ENCODE peak calls at places on chromosome 6, in eight cellular contexts. One of them, this sample, is unnamed.

GRCh38 chr6:140321891-140322290 is 947.4 kb upstream of the CITED2 start:
- DNase-seq in kidney tubule cell: no peak
- DNase-seq in tibial nerve: no peak
- DNase-seq in upper lobe of right lung: no peak
- DNase-seq in hippocampal formation: no peak
- DNase-seq in DMS53: no peak
- DNase-seq in stomach: no peak
- DNase-seq in neural progenitor cell: no peak
- DNase-seq in this sample: no peak

GRCh38 chr6:73157870-73158269 is 67.4 kb downstream of the KHDC1L start:
- DNase-seq in kidney tubule cell: no peak
- DNase-seq in tibial nerve: no peak
- DNase-seq in upper lobe of right lung: no peak
- DNase-seq in hippocampal formation: no peak
- DNase-seq in DMS53: no peak
- DNase-seq in stomach: no peak
- DNase-seq in neural progenitor cell: no peak
- DNase-seq in this sample: no peak

GRCh38 chr6:131635384-131636340 is 1.4 kb upstream of the ENPP3 start:
- DNase-seq in kidney tubule cell: peak
- DNase-seq in tibial nerve: no peak
- DNase-seq in upper lobe of right lung: no peak
- DNase-seq in hippocampal formation: no peak
- DNase-seq in DMS53: peak
- DNase-seq in stomach: no peak
- DNase-seq in neural progenitor cell: no peak
- DNase-seq in this sample: no peak

GRCh38 chr6:135458051-135458450 is 39.5 kb downstream of the AHI1 start:
- DNase-seq in kidney tubule cell: no peak
- DNase-seq in tibial nerve: peak
- DNase-seq in upper lobe of right lung: no peak
- DNase-seq in hippocampal formation: no peak
- DNase-seq in DMS53: no peak
- DNase-seq in stomach: no peak
- DNase-seq in neural progenitor cell: no peak
- DNase-seq in this sample: no peak

GRCh38 chr6:33630014-33630413 is 8.9 kb downstream of the ITPR3 start:
- DNase-seq in kidney tubule cell: no peak
- DNase-seq in tibial nerve: no peak
- DNase-seq in upper lobe of right lung: no peak
- DNase-seq in hippocampal formation: no peak
- DNase-seq in DMS53: no peak
- DNase-seq in stomach: peak
- DNase-seq in neural progenitor cell: no peak
- DNase-seq in this sample: no peak

GRCh38 chr6:73768630-73769029 is 72.6 kb downstream of the CD109 start:
- DNase-seq in kidney tubule cell: no peak
- DNase-seq in tibial nerve: no peak
- DNase-seq in upper lobe of right lung: no peak
- DNase-seq in hippocampal formation: no peak
- DNase-seq in DMS53: no peak
- DNase-seq in stomach: no peak
- DNase-seq in neural progenitor cell: peak
- DNase-seq in this sample: no peak

GRCh38 chr6:33976425-33977360 is 169.2 kb downstream of the GRM4 start:
- DNase-seq in kidney tubule cell: no peak
- DNase-seq in tibial nerve: no peak
- DNase-seq in upper lobe of right lung: no peak
- DNase-seq in hippocampal formation: no peak
- DNase-seq in DMS53: no peak
- DNase-seq in stomach: peak
- DNase-seq in neural progenitor cell: no peak
- DNase-seq in this sample: peak

GRCh38 chr6:34295721-34296120 is 46.9 kb upstream of the SMIM29 start:
- DNase-seq in kidney tubule cell: peak
- DNase-seq in tibial nerve: no peak
- DNase-seq in upper lobe of right lung: no peak
- DNase-seq in hippocampal formation: no peak
- DNase-seq in DMS53: no peak
- DNase-seq in stomach: no peak
- DNase-seq in neural progenitor cell: no peak
- DNase-seq in this sample: no peak

GRCh38 chr6:44126320-44127149 is 717 bp downstream of the MRPL14 start:
- DNase-seq in kidney tubule cell: peak
- DNase-seq in tibial nerve: peak
- DNase-seq in upper lobe of right lung: peak
- DNase-seq in hippocampal formation: no peak
- DNase-seq in DMS53: peak
- DNase-seq in stomach: peak
- DNase-seq in neural progenitor cell: peak
- DNase-seq in this sample: no peak

GRCh38 chr6:34806738-34807453 is 15.0 kb downstream of the BLTP3A start:
- DNase-seq in kidney tubule cell: peak
- DNase-seq in tibial nerve: no peak
- DNase-seq in upper lobe of right lung: no peak
- DNase-seq in hippocampal formation: no peak
- DNase-seq in DMS53: no peak
- DNase-seq in stomach: no peak
- DNase-seq in neural progenitor cell: no peak
- DNase-seq in this sample: no peak

GRCh38 chr6:129184808-129185366 is 301.9 kb downstream of the LAMA2 start:
- DNase-seq in kidney tubule cell: peak
- DNase-seq in tibial nerve: no peak
- DNase-seq in upper lobe of right lung: no peak
- DNase-seq in hippocampal formation: no peak
- DNase-seq in DMS53: no peak
- DNase-seq in stomach: no peak
- DNase-seq in neural progenitor cell: no peak
- DNase-seq in this sample: no peak

GRCh38 chr6:18579869-18580268 is 192.7 kb downstream of the RNF144B start:
- DNase-seq in kidney tubule cell: no peak
- DNase-seq in tibial nerve: no peak
- DNase-seq in upper lobe of right lung: no peak
- DNase-seq in hippocampal formation: no peak
- DNase-seq in DMS53: no peak
- DNase-seq in stomach: no peak
- DNase-seq in neural progenitor cell: no peak
- DNase-seq in this sample: no peak

GRCh38 chr6:147525519-147526209 is 17.2 kb downstream of the SAMD5 start:
- DNase-seq in kidney tubule cell: no peak
- DNase-seq in tibial nerve: no peak
- DNase-seq in upper lobe of right lung: no peak
- DNase-seq in hippocampal formation: no peak
- DNase-seq in DMS53: no peak
- DNase-seq in stomach: no peak
- DNase-seq in neural progenitor cell: no peak
- DNase-seq in this sample: no peak

GRCh38 chr6:74577619-74578018 is 628.2 kb downstream of the COL12A1 start:
- DNase-seq in kidney tubule cell: no peak
- DNase-seq in tibial nerve: no peak
- DNase-seq in upper lobe of right lung: no peak
- DNase-seq in hippocampal formation: no peak
- DNase-seq in DMS53: no peak
- DNase-seq in stomach: no peak
- DNase-seq in neural progenitor cell: no peak
- DNase-seq in this sample: no peak

GRCh38 chr6:4174042-4174441 is 38.7 kb upstream of the ECI2 start:
- DNase-seq in kidney tubule cell: no peak
- DNase-seq in tibial nerve: no peak
- DNase-seq in upper lobe of right lung: no peak
- DNase-seq in hippocampal formation: no peak
- DNase-seq in DMS53: no peak
- DNase-seq in stomach: no peak
- DNase-seq in neural progenitor cell: no peak
- DNase-seq in this sample: no peak

GRCh38 chr6:4809999-4810918 is 34.1 kb downstream of the CDYL start:
- DNase-seq in kidney tubule cell: peak
- DNase-seq in tibial nerve: no peak
- DNase-seq in upper lobe of right lung: no peak
- DNase-seq in hippocampal formation: no peak
- DNase-seq in DMS53: peak
- DNase-seq in stomach: no peak
- DNase-seq in neural progenitor cell: no peak
- DNase-seq in this sample: no peak

GRCh38 chr6:169008641-169009040 is 245.0 kb downstream of the THBS2 start:
- DNase-seq in kidney tubule cell: no peak
- DNase-seq in tibial nerve: no peak
- DNase-seq in upper lobe of right lung: no peak
- DNase-seq in hippocampal formation: no peak
- DNase-seq in DMS53: peak
- DNase-seq in stomach: no peak
- DNase-seq in neural progenitor cell: no peak
- DNase-seq in this sample: no peak

GRCh38 chr6:134472046-134472445 is 154.1 kb upstream of the SGK1 start:
- DNase-seq in kidney tubule cell: no peak
- DNase-seq in tibial nerve: no peak
- DNase-seq in upper lobe of right lung: no peak
- DNase-seq in hippocampal formation: no peak
- DNase-seq in DMS53: no peak
- DNase-seq in stomach: no peak
- DNase-seq in neural progenitor cell: no peak
- DNase-seq in this sample: no peak

GRCh38 chr6:151709329-151709728 is 98.2 kb upstream of the ESR1 start:
- DNase-seq in kidney tubule cell: no peak
- DNase-seq in tibial nerve: no peak
- DNase-seq in upper lobe of right lung: no peak
- DNase-seq in hippocampal formation: no peak
- DNase-seq in DMS53: no peak
- DNase-seq in stomach: no peak
- DNase-seq in neural progenitor cell: no peak
- DNase-seq in this sample: no peak

GRCh38 chr6:42441059-42441471 is 10.7 kb downstream of the TRERF1 start:
- DNase-seq in kidney tubule cell: no peak
- DNase-seq in tibial nerve: peak
- DNase-seq in upper lobe of right lung: no peak
- DNase-seq in hippocampal formation: no peak
- DNase-seq in DMS53: no peak
- DNase-seq in stomach: no peak
- DNase-seq in neural progenitor cell: no peak
- DNase-seq in this sample: no peak

GRCh38 chr6:138719011-138719635 is 54.4 kb upstream of the CCDC28A start:
- DNase-seq in kidney tubule cell: no peak
- DNase-seq in tibial nerve: peak
- DNase-seq in upper lobe of right lung: no peak
- DNase-seq in hippocampal formation: no peak
- DNase-seq in DMS53: no peak
- DNase-seq in stomach: no peak
- DNase-seq in neural progenitor cell: no peak
- DNase-seq in this sample: no peak

GRCh38 chr6:13355969-13356368 is 27.6 kb upstream of the TBC1D7 start:
- DNase-seq in kidney tubule cell: peak
- DNase-seq in tibial nerve: no peak
- DNase-seq in upper lobe of right lung: no peak
- DNase-seq in hippocampal formation: no peak
- DNase-seq in DMS53: no peak
- DNase-seq in stomach: no peak
- DNase-seq in neural progenitor cell: no peak
- DNase-seq in this sample: no peak

GRCh38 chr6:30411515-30412207 is 66.7 kb downstream of the RPP21 start:
- DNase-seq in kidney tubule cell: peak
- DNase-seq in tibial nerve: peak
- DNase-seq in upper lobe of right lung: peak
- DNase-seq in hippocampal formation: no peak
- DNase-seq in DMS53: peak
- DNase-seq in stomach: peak
- DNase-seq in neural progenitor cell: peak
- DNase-seq in this sample: no peak

GRCh38 chr6:55293116-55293515 is 34.2 kb upstream of the GFRAL start:
- DNase-seq in kidney tubule cell: peak
- DNase-seq in tibial nerve: no peak
- DNase-seq in upper lobe of right lung: no peak
- DNase-seq in hippocampal formation: no peak
- DNase-seq in DMS53: peak
- DNase-seq in stomach: no peak
- DNase-seq in neural progenitor cell: peak
- DNase-seq in this sample: no peak

GRCh38 chr6:75012018-75012417 is 193.8 kb downstream of the COL12A1 start:
- DNase-seq in kidney tubule cell: no peak
- DNase-seq in tibial nerve: no peak
- DNase-seq in upper lobe of right lung: no peak
- DNase-seq in hippocampal formation: no peak
- DNase-seq in DMS53: no peak
- DNase-seq in stomach: no peak
- DNase-seq in neural progenitor cell: no peak
- DNase-seq in this sample: no peak

GRCh38 chr6:35485402-35485877 is 11.4 kb downstream of the TEAD3 start:
- DNase-seq in kidney tubule cell: peak
- DNase-seq in tibial nerve: no peak
- DNase-seq in upper lobe of right lung: peak
- DNase-seq in hippocampal formation: no peak
- DNase-seq in DMS53: no peak
- DNase-seq in stomach: peak
- DNase-seq in neural progenitor cell: peak
- DNase-seq in this sample: no peak

GRCh38 chr6:36727491-36728021 is 29.9 kb downstream of the RAB44 start:
- DNase-seq in kidney tubule cell: peak
- DNase-seq in tibial nerve: no peak
- DNase-seq in upper lobe of right lung: no peak
- DNase-seq in hippocampal formation: no peak
- DNase-seq in DMS53: peak
- DNase-seq in stomach: no peak
- DNase-seq in neural progenitor cell: no peak
- DNase-seq in this sample: no peak

GRCh38 chr6:30937265-30937664 is 3.5 kb upstream of the MUCL3 start:
- DNase-seq in kidney tubule cell: no peak
- DNase-seq in tibial nerve: no peak
- DNase-seq in upper lobe of right lung: peak
- DNase-seq in hippocampal formation: no peak
- DNase-seq in DMS53: no peak
- DNase-seq in stomach: no peak
- DNase-seq in neural progenitor cell: no peak
- DNase-seq in this sample: no peak

GRCh38 chr6:88629838-88630462 is 333.5 kb downstream of the RNGTT start:
- DNase-seq in kidney tubule cell: peak
- DNase-seq in tibial nerve: no peak
- DNase-seq in upper lobe of right lung: no peak
- DNase-seq in hippocampal formation: no peak
- DNase-seq in DMS53: peak
- DNase-seq in stomach: no peak
- DNase-seq in neural progenitor cell: peak
- DNase-seq in this sample: no peak

GRCh38 chr6:125014157-125014957 is 52.1 kb downstream of the RNF217 start:
- DNase-seq in kidney tubule cell: peak
- DNase-seq in tibial nerve: no peak
- DNase-seq in upper lobe of right lung: no peak
- DNase-seq in hippocampal formation: no peak
- DNase-seq in DMS53: peak
- DNase-seq in stomach: no peak
- DNase-seq in neural progenitor cell: no peak
- DNase-seq in this sample: no peak

GRCh38 chr6:108760158-108761050 is 87.8 kb upstream of the ARMC2 start:
- DNase-seq in kidney tubule cell: no peak
- DNase-seq in tibial nerve: no peak
- DNase-seq in upper lobe of right lung: no peak
- DNase-seq in hippocampal formation: no peak
- DNase-seq in DMS53: peak
- DNase-seq in stomach: no peak
- DNase-seq in neural progenitor cell: no peak
- DNase-seq in this sample: no peak

GRCh38 chr6:20661721-20662120 is 127.5 kb downstream of the CDKAL1 start:
- DNase-seq in kidney tubule cell: no peak
- DNase-seq in tibial nerve: no peak
- DNase-seq in upper lobe of right lung: no peak
- DNase-seq in hippocampal formation: no peak
- DNase-seq in DMS53: peak
- DNase-seq in stomach: no peak
- DNase-seq in neural progenitor cell: no peak
- DNase-seq in this sample: no peak

GRCh38 chr6:45854343-45854742 is 161.3 kb downstream of the CLIC5 start:
- DNase-seq in kidney tubule cell: no peak
- DNase-seq in tibial nerve: no peak
- DNase-seq in upper lobe of right lung: no peak
- DNase-seq in hippocampal formation: no peak
- DNase-seq in DMS53: no peak
- DNase-seq in stomach: no peak
- DNase-seq in neural progenitor cell: no peak
- DNase-seq in this sample: no peak

GRCh38 chr6:291148-291696 is 1.1 kb upstream of the DUSP22 start:
- DNase-seq in kidney tubule cell: peak
- DNase-seq in tibial nerve: no peak
- DNase-seq in upper lobe of right lung: no peak
- DNase-seq in hippocampal formation: no peak
- DNase-seq in DMS53: no peak
- DNase-seq in stomach: no peak
- DNase-seq in neural progenitor cell: no peak
- DNase-seq in this sample: no peak